ENCODE peak calls at places on chromosomes 12 and 14, in ten cellular contexts. J, E, P, G, W, U, I, O, L and B are unnamed samples.

GRCh38 chr12:45762185-45763110 is 32.9 kb downstream of the ARID2 start:
- DNase-seq in J (no peak), E (peak; percentile 78), P (no peak), G (no peak), W (no peak), U (no peak), I (no peak), O (no peak), L (peak; percentile 16), B (peak; percentile 3)

GRCh38 chr12:107591095-107591375 is 94.6 kb upstream of the PWP1 start:
- DNase-seq in J (no peak), E (peak; percentile 17), P (no peak), G (no peak), W (no peak), U (no peak), I (no peak), O (no peak), L (no peak), B (no peak)

GRCh38 chr14:99273025-99273723 is 1.2 kb upstream of the BCL11B start:
- DNase-seq in J (no peak), E (no peak), P (no peak), G (peak; percentile 67), W (no peak), U (peak; percentile 83), I (no peak), O (no peak), L (peak; percentile 50), B (peak; percentile 22)

GRCh38 chr12:15323530-15323929 is 1.2 kb downstream of the PTPRO start:
- DNase-seq in J (no peak), E (no peak), P (no peak), G (no peak), W (no peak), U (no peak), I (no peak), O (no peak), L (no peak), B (no peak)

GRCh38 chr12:62621239-62621638 is 154.6 kb downstream of the MON2 start:
- DNase-seq in J (no peak), E (no peak), P (no peak), G (no peak), W (no peak), U (no peak), I (no peak), O (no peak), L (no peak), B (no peak)

GRCh38 chr14:63717704-63718103 is 10.2 kb downstream of the SGPP1 start:
- DNase-seq in J (no peak), E (peak; percentile 36), P (no peak), G (no peak), W (no peak), U (no peak), I (no peak), O (no peak), L (no peak), B (no peak)

GRCh38 chr14:75273272-75274044 is 5.2 kb upstream of the FOS start:
- DNase-seq in J (no peak), E (peak; percentile 93), P (no peak), G (no peak), W (no peak), U (no peak), I (no peak), O (no peak), L (no peak), B (no peak)

GRCh38 chr14:74085047-74085637 is 386 bp downstream of the LIN52 start:
- DNase-seq in J (no peak), E (peak; percentile 55), P (peak; percentile 35), G (peak; percentile 42), W (no peak), U (peak; percentile 56), I (no peak), O (no peak), L (peak; percentile 13), B (no peak)

GRCh38 chr14:93462479-93462878 is 31.7 kb downstream of the UNC79 start:
- DNase-seq in J (no peak), E (no peak), P (no peak), G (no peak), W (no peak), U (no peak), I (no peak), O (no peak), L (no peak), B (no peak)

GRCh38 chr12:129762436-129762835 is 141.4 kb downstream of the TMEM132D start:
- DNase-seq in J (no peak), E (no peak), P (no peak), G (no peak), W (no peak), U (no peak), I (no peak), O (no peak), L (no peak), B (no peak)

GRCh38 chr14:78746086-78746595 is 576.0 kb downstream of the NRXN3 start:
- DNase-seq in J (no peak), E (no peak), P (no peak), G (no peak), W (no peak), U (no peak), I (no peak), O (no peak), L (no peak), B (no peak)

GRCh38 chr14:24699052-24699451 is 65.1 kb upstream of the GZMB start:
- DNase-seq in J (no peak), E (no peak), P (no peak), G (no peak), W (no peak), U (no peak), I (no peak), O (no peak), L (no peak), B (no peak)

GRCh38 chr14:102908766-102909455 is 13.6 kb upstream of the AMN start:
- DNase-seq in J (peak; percentile 33), E (no peak), P (no peak), G (no peak), W (no peak), U (no peak), I (no peak), O (no peak), L (no peak), B (no peak)

GRCh38 chr14:65223636-65224035 is 121.3 kb upstream of the MAX start:
- DNase-seq in J (no peak), E (no peak), P (no peak), G (no peak), W (no peak), U (no peak), I (no peak), O (no peak), L (no peak), B (no peak)

GRCh38 chr14:34137001-34137400 is 186.1 kb upstream of the EGLN3 start:
- DNase-seq in J (no peak), E (no peak), P (no peak), G (no peak), W (peak; percentile 32), U (no peak), I (no peak), O (no peak), L (no peak), B (no peak)

GRCh38 chr12:56338643-56339422 is at the start of gene IL23A:
- DNase-seq in J (no peak), E (peak; percentile 59), P (no peak), G (no peak), W (no peak), U (no peak), I (no peak), O (no peak), L (peak; percentile 58), B (peak; percentile 66)

GRCh38 chr12:80025638-80026037 is 73.7 kb upstream of the OTOGL start:
- DNase-seq in J (no peak), E (no peak), P (no peak), G (no peak), W (no peak), U (no peak), I (no peak), O (no peak), L (no peak), B (no peak)
- TF ChIP-seq CTCF in J (no peak), E (no peak), P (no peak), G (no peak), W (no peak), U (no peak), I (no peak), O (no peak), L (no peak), B (no peak)

GRCh38 chr12:70854871-70855578 is 65.5 kb downstream of the PTPRR start:
- DNase-seq in J (no peak), E (no peak), P (no peak), G (no peak), W (no peak), U (no peak), I (no peak), O (no peak), L (no peak), B (no peak)
- TF ChIP-seq CTCF in J (no peak), E (no peak), P (no peak), G (no peak), W (no peak), U (no peak), I (no peak), O (no peak), L (no peak), B (no peak)

GRCh38 chr12:60419986-60420385 is 824.2 kb downstream of the SLC16A7 start:
- DNase-seq in J (no peak), E (no peak), P (no peak), G (no peak), W (no peak), U (no peak), I (no peak), O (no peak), L (no peak), B (no peak)

DNA sequence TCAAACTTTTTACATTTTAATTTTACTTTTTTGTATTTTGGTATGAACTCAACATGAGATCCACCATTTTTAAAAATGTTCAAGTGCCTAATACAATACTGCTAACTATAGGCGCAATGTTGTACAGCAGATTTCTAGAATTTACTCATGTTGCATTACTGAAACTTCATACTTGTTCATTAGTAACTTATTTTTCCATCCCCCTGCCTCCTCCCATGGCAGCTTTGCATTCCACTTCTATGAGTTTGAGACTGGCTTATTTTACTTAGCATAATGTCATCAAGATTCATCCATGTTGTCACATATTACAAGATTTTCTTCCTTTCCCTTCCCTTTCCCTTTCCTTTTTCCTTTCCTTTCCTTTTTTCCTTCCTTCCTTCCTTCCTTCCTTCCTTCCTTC is 825.9 kb downstream of the SLC16A7 start:
- DNase-seq in J (no peak), E (peak; percentile 75), P (no peak), G (no peak), W (no peak), U (no peak), I (no peak), O (no peak), L (no peak), B (no peak)
- TF ChIP-seq CTCF in J (no peak), E (peak; percentile 32), P (no peak), G (no peak), W (no peak), U (no peak), I (no peak), O (no peak), L (no peak), B (no peak)

GRCh38 chr14:72291908-72292688 is 359.9 kb downstream of the RGS6 start:
- DNase-seq in J (no peak), E (peak; percentile 58), P (no peak), G (peak; percentile 31), W (no peak), U (no peak), I (no peak), O (no peak), L (peak; percentile 42), B (peak; percentile 49)

DNA sequence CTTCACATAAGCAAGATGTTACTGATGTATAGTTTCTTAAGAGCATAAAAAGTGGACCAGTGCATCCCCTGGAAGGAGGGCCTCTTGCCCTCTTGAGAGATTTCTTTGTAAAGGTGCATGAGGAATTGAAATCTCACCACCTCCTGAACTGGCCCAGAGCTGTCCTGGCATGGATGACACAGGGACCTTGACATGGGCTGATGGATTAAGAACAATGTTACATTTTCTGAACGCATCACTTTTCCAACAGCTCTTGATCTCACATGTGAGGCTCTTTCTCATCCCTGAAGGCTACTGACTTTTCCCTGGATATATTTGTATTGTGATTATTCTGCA is 360.4 kb downstream of the RGS6 start:
- DNase-seq in J (no peak), E (no peak), P (no peak), G (no peak), W (no peak), U (no peak), I (no peak), O (no peak), L (no peak), B (no peak)
- TF ChIP-seq CTCF in J (no peak), E (no peak), P (no peak), G (no peak), W (no peak), U (no peak), I (peak; percentile 2), O (no peak), L (no peak), B (no peak)